ENCODE peak calls at places on chromosomes 6 and 20, in five cellular contexts. K is SK-N-SH, C is MM.1S, R is GM23248, P is PC-3. Y is an unnamed sample. For H3F3A and H3K9me2, the result is how much of the 10 kb centered on the place peaks cover.

GRCh38 chr6:37566209-37566859 is 66.6 kb upstream of the CCDC167 start:
- DNase-seq in R (peak), K (peak), P (peak), C (peak), Y (peak)

GRCh38 chr20:21133404-21133803 is 7.5 kb downstream of the KIZ start:
- DNase-seq in K (no peak), P (no peak), R (no peak), C (no peak), Y (no peak)

GRCh38 chr6:7052441-7052936 is 55.3 kb upstream of the RREB1 start:
- DNase-seq in C (no peak), P (peak), K (peak), R (peak), Y (peak)

GRCh38 chr6:102732908-102733307 is 1339.4 kb downstream of the GRIK2 start:
- DNase-seq in P (peak), C (no peak), K (no peak), R (peak), Y (no peak)

GRCh38 chr6:106097368-106098231 is 11.5 kb downstream of the PRDM1 start:
- DNase-seq in K (no peak), R (peak), C (peak), P (peak), Y (no peak)

GRCh38 chr6:90484392-90484791 is 102.5 kb downstream of the MAP3K7 start:
- DNase-seq in P (no peak), R (no peak), C (no peak), K (no peak), Y (no peak)

GRCh38 chr6:112286010-112286409 is 31.6 kb upstream of the LAMA4 start:
- DNase-seq in C (no peak), K (peak), R (no peak), P (no peak), Y (no peak)

GRCh38 chr20:4052139-4052480 is 36.8 kb upstream of the RNF24 start:
- DNase-seq in K (no peak), R (no peak), C (no peak), P (no peak), Y (no peak)

GRCh38 chr6:88165877-88166492 is at the start of gene CNR1:
- DNase-seq in C (peak), K (peak), R (peak), P (no peak), Y (peak)

GRCh38 chr20:63309261-63310071 is 16.5 kb downstream of the COL20A1 start:
- DNase-seq in C (no peak), R (peak), K (peak), P (peak), Y (peak)

GRCh38 chr6:104953410-104953953 is 3.4 kb upstream of the LIN28B start:
- DNase-seq in P (no peak), K (no peak), C (no peak), R (no peak), Y (peak)

GRCh38 chr6:6243846-6244245 is 76.6 kb downstream of the F13A1 start:
- DNase-seq in R (no peak), K (no peak), P (no peak), C (no peak), Y (no peak)

GRCh38 chr6:33278392-33278741 is 1.4 kb downstream of the B3GALT4 start:
- DNase-seq in R (peak), C (no peak), K (no peak), P (no peak), Y (no peak)

GRCh38 chr6:33278810-33279209 is 1.9 kb downstream of the B3GALT4 start:
- DNase-seq in K (no peak), C (no peak), P (no peak), R (no peak), Y (no peak)

GRCh38 chr6:33280539-33280938 is 3.6 kb downstream of the B3GALT4 start:
- DNase-seq in C (no peak), P (no peak), K (no peak), R (no peak), Y (no peak)

GRCh38 chr6:33279971-33280511 is 3.1 kb downstream of the B3GALT4 start:
- DNase-seq in P (peak), R (peak), K (peak), C (no peak), Y (peak)

DNA sequence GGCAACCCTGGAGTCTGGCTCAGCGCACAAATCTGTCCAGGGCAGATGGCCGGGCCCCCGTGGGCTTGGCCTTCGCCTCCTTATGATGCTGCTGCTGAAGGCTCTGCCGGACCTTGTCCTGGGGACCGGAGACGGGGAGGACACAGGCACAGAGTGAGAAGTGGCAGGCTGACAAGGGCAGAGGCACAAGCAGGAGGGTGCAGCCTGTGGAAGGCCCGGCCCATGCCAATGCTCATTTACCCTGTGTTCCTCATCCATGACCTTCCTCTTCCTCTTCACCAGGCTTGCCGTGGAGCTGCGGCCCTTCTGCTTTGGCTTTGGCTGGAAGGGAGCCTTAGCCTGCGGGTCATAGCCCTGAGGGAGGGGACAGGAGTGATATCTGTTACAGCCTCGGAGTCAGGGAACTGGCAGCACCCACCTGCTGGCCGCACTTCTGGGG is 2.4 kb downstream of the B3GALT4 start:
- DNase-seq in P (no peak), R (no peak), K (no peak), C (no peak), Y (no peak)
- H3F3A ChIP-seq in P (under half), R (under half), K (half or more), C (under half), Y (half or more)

DNA sequence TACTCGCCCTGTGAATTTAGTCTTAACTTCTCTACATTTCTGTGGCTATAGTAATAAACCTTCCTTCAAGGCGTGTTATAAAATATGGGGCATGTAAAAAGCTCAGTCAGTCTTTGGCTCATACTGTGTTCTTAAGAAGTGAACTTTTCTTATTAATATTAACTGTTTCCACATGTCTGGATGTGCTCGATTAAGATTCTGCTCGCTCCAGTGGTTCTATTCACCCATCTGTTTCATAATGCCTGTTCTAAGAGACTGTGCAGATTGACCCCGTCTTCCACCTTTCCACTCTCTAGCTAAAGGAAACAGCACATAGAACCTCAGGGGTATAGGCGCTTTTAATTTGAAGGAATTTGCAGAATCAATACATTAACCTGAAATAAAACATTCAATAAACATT is 99.9 kb downstream of the L3MBTL3 start:
- DNase-seq in P (no peak), K (no peak), R (no peak), C (no peak), Y (no peak)
- H3K9me2 ChIP-seq in P (under half), K (under half), R (under half), C (under half), Y (under half)

GRCh38 chr6:18213439-18213838 is 50.9 kb downstream of the DEK start:
- DNase-seq in C (no peak), K (no peak), R (no peak), P (no peak), Y (no peak)

GRCh38 chr6:18212231-18212630 is 52.1 kb downstream of the DEK start:
- DNase-seq in K (no peak), P (no peak), R (no peak), C (no peak), Y (no peak)

GRCh38 chr6:18215436-18215835 is 48.9 kb downstream of the DEK start:
- DNase-seq in C (no peak), P (no peak), R (no peak), K (no peak), Y (no peak)

GRCh38 chr6:18216411-18216810 is 47.9 kb downstream of the DEK start:
- DNase-seq in P (peak), R (peak), C (no peak), K (no peak), Y (no peak)

DNA sequence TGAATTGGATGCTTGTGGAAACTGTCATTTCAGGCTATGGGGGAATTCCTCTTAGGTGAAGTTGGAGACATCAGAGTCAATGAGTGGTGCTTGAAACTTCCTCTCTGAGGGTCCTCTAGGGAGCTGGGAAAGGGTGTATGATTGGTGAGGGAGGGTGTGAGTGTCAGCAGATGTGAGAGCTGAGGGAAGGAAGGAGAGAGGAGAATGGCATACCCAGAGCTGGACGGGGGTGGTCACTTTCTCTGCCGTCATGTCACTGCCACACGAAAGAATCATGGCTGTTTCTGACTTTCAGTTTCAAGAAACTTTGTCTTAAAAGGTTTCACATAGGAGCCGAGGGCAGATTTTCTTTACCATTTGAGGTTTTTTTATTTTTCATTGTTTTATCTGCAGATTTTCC is 50.3 kb downstream of the DEK start:
- DNase-seq in K (no peak), P (no peak), C (peak), R (no peak), Y (no peak)
- H3F3A ChIP-seq in K (under half), P (under half), C (under half), R (under half), Y (under half)

GRCh38 chr6:162636167-162636566 is 91.4 kb downstream of the PRKN start:
- DNase-seq in P (no peak), R (no peak), K (no peak), C (no peak), Y (no peak)
- H3K9me2 ChIP-seq in P (under half), R (under half), K (under half), C (under half), Y (under half)

GRCh38 chr6:10382728-10383127 is 32.1 kb downstream of the TFAP2A start:
- DNase-seq in P (no peak), R (no peak), K (no peak), C (no peak), Y (no peak)
- H3F3A ChIP-seq in P (under half), R (under half), K (under half), C (under half), Y (half or more)

GRCh38 chr20:10553326-10553984 is 118.3 kb downstream of the SLX4IP start:
- DNase-seq in K (peak), R (peak), P (peak), C (peak), Y (peak)

GRCh38 chr20:10550204-10551118 is 115.4 kb downstream of the SLX4IP start:
- DNase-seq in R (no peak), P (no peak), C (no peak), K (no peak), Y (no peak)

GRCh38 chr20:10554285-10554684 is 119.2 kb downstream of the SLX4IP start:
- DNase-seq in C (no peak), P (no peak), R (no peak), K (no peak), Y (no peak)

GRCh38 chr20:10549511-10549910 is 114.4 kb downstream of the SLX4IP start:
- DNase-seq in P (no peak), R (no peak), K (no peak), C (no peak), Y (no peak)

DNA sequence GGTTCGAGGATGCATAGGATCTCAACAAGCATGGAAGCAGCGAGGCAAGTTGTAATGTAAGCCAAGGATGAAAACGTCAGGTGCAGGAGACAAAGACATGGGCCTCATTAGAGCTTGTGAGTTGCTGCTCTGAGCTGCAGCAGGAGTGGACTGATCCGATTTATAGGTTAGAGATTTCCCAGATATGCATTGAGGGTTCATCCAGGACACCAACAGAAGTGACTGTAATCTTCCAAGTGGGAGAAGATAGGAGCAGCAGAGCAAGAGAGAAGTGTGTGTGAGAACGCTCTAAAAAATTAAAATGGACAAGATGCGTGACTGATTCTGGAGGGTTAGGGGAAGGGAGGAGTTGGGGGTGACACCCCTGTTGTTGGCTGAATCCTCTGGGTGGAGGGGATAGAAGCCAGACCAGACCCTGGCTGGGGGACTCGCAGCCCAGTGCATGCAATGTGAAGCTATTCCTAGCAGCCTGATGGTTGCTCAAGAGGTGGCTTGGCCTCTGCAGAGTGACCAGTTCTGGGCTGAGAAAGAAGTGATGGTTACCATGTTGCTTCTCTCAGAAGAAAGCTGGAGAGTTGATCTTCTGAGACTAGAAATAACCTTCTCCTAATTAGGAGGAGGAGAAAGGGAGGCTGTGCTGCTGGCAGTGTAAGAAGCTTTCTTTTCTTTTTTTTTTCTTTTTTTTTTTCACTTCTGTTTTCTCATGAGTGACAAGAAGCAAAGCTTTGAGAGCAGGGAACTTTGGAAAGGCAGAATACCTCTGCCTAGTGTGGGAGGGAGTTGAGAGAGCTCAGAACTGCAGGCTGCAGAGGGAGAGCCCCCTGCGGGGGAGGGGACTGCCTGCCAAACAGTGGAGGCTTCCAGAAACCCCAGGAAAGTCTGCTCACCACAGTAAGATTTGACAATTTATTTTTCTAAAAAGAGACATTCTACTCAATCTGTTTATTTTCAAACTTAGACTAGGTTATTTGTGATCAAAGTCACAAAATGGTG is 116.9 kb downstream of the SLX4IP start:
- DNase-seq in P (no peak), C (no peak), R (no peak), K (no peak), Y (peak)
- H3K9me2 ChIP-seq in P (under half), C (under half), R (under half), K (under half), Y (under half)

GRCh38 chr6:109477184-109477583 is 5.8 kb downstream of the ZBTB24 start:
- DNase-seq in C (no peak), R (no peak), K (no peak), P (no peak), Y (no peak)
- H3F3A ChIP-seq in C (under half), R (under half), K (under half), P (under half), Y (under half)

GRCh38 chr20:36956674-36957073 is 5.2 kb upstream of the SAMHD1 start:
- DNase-seq in K (no peak), R (no peak), P (no peak), C (no peak), Y (no peak)

GRCh38 chr20:36957875-36958667 is 6.6 kb upstream of the SAMHD1 start:
- DNase-seq in C (no peak), R (no peak), P (no peak), K (no peak), Y (no peak)

DNA sequence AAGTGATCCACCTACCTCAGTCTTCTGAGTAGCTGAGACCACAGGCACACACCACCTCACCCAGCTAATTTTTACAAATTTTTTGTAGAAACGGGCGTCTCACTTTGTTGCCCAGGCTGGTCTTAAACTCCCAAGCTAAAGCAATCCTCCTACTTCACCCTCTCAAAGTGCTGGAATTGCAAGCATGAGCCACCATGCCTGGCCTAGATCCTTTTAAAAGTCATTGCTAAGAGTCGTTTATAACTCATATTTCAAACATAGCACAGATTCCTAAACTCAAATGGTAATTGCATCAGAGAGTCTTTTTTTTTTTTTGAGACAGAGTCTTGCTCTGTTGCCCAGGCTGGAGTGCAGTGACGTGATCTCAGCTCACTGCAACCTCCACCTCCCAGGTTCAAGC is 7.7 kb upstream of the SAMHD1 start:
- DNase-seq in P (no peak), C (no peak), K (no peak), R (no peak), Y (no peak)
- H3K9me2 ChIP-seq in P (under half), C (under half), K (under half), R (under half), Y (under half)

Y was measured in GM23338.